ENCODE peak calls at places on chromosomes 13 and 19, in four cellular contexts. A, J, M and L are unnamed samples.

GRCh38 chr13:55244991-55245644 is 1895.6 kb upstream of the PRR20A start:
- DNase-seq in A (peak; percentile 66), J (no peak), M (peak; percentile 1), L (peak; percentile 3)

GRCh38 chr13:44396963-44397580 is 23.4 kb downstream of the SERP2 start:
- DNase-seq in A (no peak), J (no peak), M (no peak), L (peak; percentile 77)

GRCh38 chr13:23637813-23638212 is 67.6 kb downstream of the TNFRSF19 start:
- DNase-seq in A (no peak), J (no peak), M (no peak), L (no peak)

GRCh38 chr19:6767357-6768235 is at the start of gene SH2D3A:
- DNase-seq in A (peak; percentile 98), J (peak; percentile 92), M (peak; percentile 65), L (peak; percentile 60)

GRCh38 chr13:43132228-43132627 is 108.8 kb downstream of the DNAJC15 start:
- DNase-seq in A (no peak), J (no peak), M (peak; percentile 52), L (no peak)

GRCh38 chr19:6475321-6476108 is 6.1 kb downstream of the DENND1C start:
- DNase-seq in A (peak; percentile 82), J (no peak), M (no peak), L (peak; percentile 62)

GRCh38 chr13:61777281-61777680 is 361.6 kb upstream of the PCDH20 start:
- DNase-seq in A (no peak), J (no peak), M (no peak), L (peak; percentile 22)

GRCh38 chr13:32902898-32903297 is 113.3 kb upstream of the KL start:
- DNase-seq in A (no peak), J (no peak), M (no peak), L (no peak)

GRCh38 chr19:8373867-8374813 is 10.2 kb downstream of the ANGPTL4 start:
- DNase-seq in A (no peak), J (no peak), M (peak; percentile 98), L (peak; percentile 20)

GRCh38 chr19:1489463-1489971 is 633 bp downstream of the PCSK4 start:
- DNase-seq in A (no peak), J (no peak), M (no peak), L (peak; percentile 25)

GRCh38 chr19:18802354-18802753 is 11.2 kb upstream of the COMP start:
- DNase-seq in A (peak; percentile 70), J (no peak), M (peak; percentile 50), L (peak; percentile 51)

GRCh38 chr19:9848060-9848459 is 12.9 kb downstream of the PIN1 start:
- DNase-seq in A (peak; percentile 83), J (no peak), M (no peak), L (peak; percentile 81)

GRCh38 chr19:10701955-10702307 is 692 bp downstream of the QTRT1 start:
- DNase-seq in A (no peak), J (no peak), M (peak; percentile 56), L (peak; percentile 82)

GRCh38 chr19:4454952-4455738 is 2.4 kb downstream of the UBXN6 start:
- DNase-seq in A (no peak), J (no peak), M (no peak), L (no peak)

GRCh38 chr13:26984337-26984736 is 187.3 kb downstream of the USP12 start:
- DNase-seq in A (no peak), J (no peak), M (no peak), L (no peak)

GRCh38 chr13:96519380-96519779 is 429.5 kb downstream of the HS6ST3 start:
- DNase-seq in A (no peak), J (no peak), M (no peak), L (no peak)

GRCh38 chr19:55540619-55541018 is 3.7 kb upstream of the SBK2 start:
- DNase-seq in A (no peak), J (no peak), M (no peak), L (no peak)

GRCh38 chr13:33069365-33069764 is 53.1 kb downstream of the KL start:
- DNase-seq in A (no peak), J (no peak), M (no peak), L (no peak)

GRCh38 chr19:34808566-34808965 is 35.6 kb upstream of the ZNF599 start:
- DNase-seq in A (no peak), J (no peak), M (no peak), L (no peak)

GRCh38 chr13:75421133-75421532 is 60.8 kb downstream of the TBC1D4 start:
- DNase-seq in A (no peak), J (no peak), M (no peak), L (no peak)

DNA sequence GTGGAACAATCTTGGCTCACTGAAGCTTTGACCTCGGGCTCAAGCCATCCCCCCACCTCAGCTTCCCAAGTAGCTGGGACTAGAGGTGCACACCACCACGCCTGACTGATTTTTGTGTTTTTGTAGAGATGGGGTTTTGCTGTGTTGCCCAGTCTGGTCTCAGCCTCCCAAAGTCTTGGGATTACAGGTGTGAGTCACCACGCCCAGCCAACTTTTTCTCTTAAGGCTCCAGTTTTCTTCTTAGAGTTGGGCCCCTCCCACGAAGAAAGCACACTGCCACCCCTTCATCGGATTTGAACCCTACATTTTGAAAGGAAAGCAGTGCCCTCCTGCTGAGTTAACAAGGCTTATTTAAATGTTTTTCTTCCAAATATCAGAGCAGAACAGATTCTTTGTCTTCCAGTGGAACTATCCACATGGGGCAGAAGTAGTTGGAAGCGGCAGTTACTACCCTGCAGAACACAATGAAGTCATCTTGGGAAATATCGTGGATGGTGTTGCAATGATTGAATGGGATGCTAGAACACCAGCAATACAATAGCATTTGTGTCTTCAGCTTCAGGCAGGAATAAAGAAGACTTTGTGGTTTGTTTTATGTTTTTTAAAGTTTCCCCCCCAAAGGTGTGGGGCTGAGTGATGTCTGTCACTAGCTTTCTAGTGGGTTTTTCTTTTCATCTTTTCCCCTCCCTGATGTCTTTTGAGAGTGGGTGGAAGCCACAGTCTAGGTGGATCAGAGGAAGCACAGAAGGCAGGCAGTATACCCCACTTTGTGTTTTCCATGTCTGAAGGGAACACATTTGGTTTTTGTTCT is 8.9 kb downstream of the ACTN4 start:
- DNase-seq in A (no peak), J (no peak), M (peak; percentile 95), L (no peak)
- TF ChIP-seq TCF12 in A (no peak), J (no peak), M (no peak), L (no peak)

DNA sequence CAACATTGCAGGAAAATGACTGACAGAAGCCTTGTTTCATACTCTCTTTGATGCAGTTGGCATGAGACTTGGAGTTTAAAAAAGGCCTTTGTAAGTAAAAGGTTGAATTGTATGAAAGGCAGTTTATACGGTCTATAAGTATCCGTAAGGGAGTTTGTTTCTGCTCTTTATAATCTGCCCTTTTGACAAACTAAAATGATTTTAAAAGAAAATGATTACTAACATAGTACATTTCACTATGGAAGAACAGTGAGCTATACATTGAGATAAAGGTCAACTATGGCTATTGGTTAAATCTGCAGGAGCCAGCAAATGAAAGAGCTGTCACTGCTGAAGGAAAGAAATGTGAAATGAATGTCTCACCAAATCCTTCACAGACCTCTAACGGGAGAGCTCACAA is 296.1 kb upstream of the SLITRK6 start:
- DNase-seq in A (no peak), J (no peak), M (no peak), L (no peak)
- TF ChIP-seq TCF12 in A (no peak), J (no peak), M (no peak), L (no peak)

GRCh38 chr13:99590519-99591011 is 89.3 kb downstream of the TM9SF2 start:
- DNase-seq in A (no peak), J (no peak), M (no peak), L (no peak)
- TF ChIP-seq TCF12 in A (no peak), J (no peak), M (no peak), L (no peak)

DNA sequence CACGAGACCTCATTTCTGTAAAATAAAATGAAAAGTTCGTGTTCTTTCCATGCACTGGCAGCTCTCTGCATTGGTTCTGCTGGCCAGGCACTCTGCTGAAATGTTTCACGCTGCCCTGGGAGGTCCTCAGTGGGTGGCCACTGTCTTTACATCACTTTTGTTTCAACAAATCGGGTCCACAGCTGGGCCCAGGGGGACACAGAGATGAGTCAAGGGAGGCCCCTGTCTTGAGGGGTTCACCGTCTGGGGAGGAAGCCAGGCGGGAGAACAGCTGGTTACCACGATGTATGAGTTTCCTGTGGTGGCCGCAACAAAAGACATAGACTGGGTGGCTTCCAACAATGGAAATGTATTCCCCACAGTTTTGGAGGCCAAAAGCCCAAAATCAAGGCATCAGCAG is 5.2 kb upstream of the KLF2 start:
- DNase-seq in A (no peak), J (no peak), M (no peak), L (no peak)
- TF ChIP-seq TCF12 in A (no peak), J (no peak), M (no peak), L (no peak)

GRCh38 chr13:94704347-94705080 is 7.8 kb downstream of the SOX21 start:
- DNase-seq in A (peak; percentile 69), J (no peak), M (no peak), L (peak; percentile 17)
- TF ChIP-seq TCF12 in A (no peak), J (no peak), M (no peak), L (no peak)

DNA sequence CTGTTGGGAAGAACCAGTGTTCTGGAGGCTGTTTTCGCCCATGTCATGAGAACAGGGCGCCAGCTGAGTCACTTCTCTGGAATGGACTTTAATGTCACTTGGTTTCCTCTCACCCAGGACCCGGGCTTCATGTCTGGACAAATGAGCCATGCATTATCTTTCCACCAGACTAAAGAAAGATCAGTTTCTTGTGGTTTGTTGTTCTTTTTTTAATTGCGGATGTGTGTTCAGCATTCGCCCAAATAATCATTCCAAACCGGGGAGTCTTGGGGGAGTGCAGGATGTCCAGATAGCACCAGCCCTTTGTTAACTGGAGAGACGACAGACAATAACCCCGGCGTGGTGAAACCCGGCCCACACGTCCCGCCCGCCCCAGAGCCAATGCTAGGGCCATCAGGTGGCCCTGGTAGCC is 102.5 kb downstream of the COL4A2 start:
- DNase-seq in A (no peak), J (no peak), M (no peak), L (no peak)
- TF ChIP-seq TCF12 in A (no peak), J (no peak), M (no peak), L (peak; percentile 58)

DNA sequence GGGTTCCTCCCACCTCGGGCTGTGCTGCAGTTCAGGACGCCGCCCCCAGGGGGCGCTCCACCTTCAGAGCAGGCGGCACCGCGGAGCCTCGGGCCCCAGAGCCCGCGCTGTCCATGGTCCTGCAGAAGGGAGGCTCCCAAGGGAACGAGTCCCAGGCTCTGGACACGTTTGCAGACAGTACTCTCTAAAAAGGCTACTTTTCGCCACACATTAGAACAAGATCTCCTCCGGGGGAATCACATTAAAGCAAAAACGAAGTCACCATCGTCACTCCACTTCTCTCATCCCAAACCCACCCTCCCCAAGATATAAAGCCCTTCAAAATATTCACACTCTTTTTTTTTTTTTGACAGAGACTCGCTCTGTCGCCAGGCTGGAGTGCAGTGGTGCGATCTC is 4.6 kb upstream of the SIGLEC10 start:
- DNase-seq in A (peak; percentile 100), J (no peak), M (peak; percentile 67), L (peak; percentile 91)
- TF ChIP-seq TCF12 in A (no peak), J (peak; percentile 48), M (no peak), L (no peak)

GRCh38 chr13:30715837-30716236 is 19.5 kb upstream of the ALOX5AP start:
- DNase-seq in A (no peak), J (no peak), M (no peak), L (no peak)
- TF ChIP-seq TCF12 in A (no peak), J (no peak), M (no peak), L (no peak)

GRCh38 chr13:89310943-89311342 is 1639.8 kb downstream of the SLITRK5 start:
- DNase-seq in A (no peak), J (no peak), M (no peak), L (no peak)

GRCh38 chr13:89315287-89315686 is 1644.1 kb downstream of the SLITRK5 start:
- DNase-seq in A (no peak), J (no peak), M (no peak), L (no peak)
- TF ChIP-seq TCF12 in A (no peak), J (no peak), M (no peak), L (no peak)